ENCODE peak calls at places on chromosomes 6 and 20, in five cellular contexts. J is IMR-90, H is neuronal stem cell, O is mesenchymal stem cell, U is H1. G is an unnamed sample.

GRCh38 chr6:37418727-37419126 is 14.3 kb upstream of the CMTR1 start:
- DNase-seq in H (no peak), J (no peak), O (no peak), U (no peak), G (no peak)

GRCh38 chr20:21395666-21396044 is 1.7 kb downstream of the NKX2-4 start:
- DNase-seq in O (peak; percentile 23), J (no peak), U (no peak), H (no peak), G (peak; percentile 46)

GRCh38 chr6:166627875-166628849 is 1.1 kb upstream of the RPS6KA2 start:
- DNase-seq in U (no peak), O (peak; percentile 77), J (peak; percentile 55), H (peak; percentile 85), G (peak; percentile 75)

GRCh38 chr6:107794771-107795170 is 29.3 kb downstream of the SCML4 start:
- DNase-seq in O (no peak), H (no peak), U (no peak), J (no peak), G (no peak)

GRCh38 chr6:52724041-52724405 is 39.3 kb downstream of the GSTA2 start:
- DNase-seq in U (no peak), O (no peak), J (peak; percentile 56), H (no peak), G (no peak)

GRCh38 chr6:34792605-34793500 is 970 bp downstream of the BLTP3A start:
- DNase-seq in O (peak; percentile 80), H (peak; percentile 17), U (no peak), J (peak; percentile 55), G (peak; percentile 71)

GRCh38 chr6:127690588-127690987 is 113.6 kb downstream of the C6orf58 start:
- DNase-seq in O (no peak), H (no peak), U (no peak), J (no peak), G (no peak)

GRCh38 chr6:77883849-77884248 is 231.0 kb downstream of the MEI4 start:
- DNase-seq in H (no peak), J (no peak), U (no peak), O (no peak), G (no peak)

GRCh38 chr6:104118274-104118673 is 741.4 kb downstream of the HACE1 start:
- DNase-seq in O (peak; percentile 85), U (no peak), H (no peak), J (no peak), G (peak; percentile 25)

GRCh38 chr20:46118481-46119020 is 437 bp downstream of the CD40 start:
- DNase-seq in U (no peak), O (peak; percentile 5), J (no peak), H (no peak), G (peak; percentile 59)

GRCh38 chr6:90463359-90463758 is 123.5 kb downstream of the MAP3K7 start:
- DNase-seq in J (no peak), O (no peak), U (no peak), H (no peak), G (no peak)

GRCh38 chr6:48111575-48111974 is 578 bp upstream of the PTCHD4 start:
- DNase-seq in J (peak; percentile 15), H (no peak), U (no peak), O (peak; percentile 47), G (peak; percentile 19)

GRCh38 chr6:113120577-113121285 is 736.4 kb upstream of the MARCKS start:
- DNase-seq in H (no peak), J (peak; percentile 93), O (peak; percentile 94), U (no peak), G (peak; percentile 78)

GRCh38 chr6:75493400-75494064 is at the start of gene FILIP1:
- DNase-seq in J (peak; percentile 56), O (peak; percentile 79), H (no peak), U (no peak), G (peak; percentile 31)

GRCh38 chr6:144844596-144844995 is 559.5 kb downstream of the UTRN start:
- DNase-seq in J (no peak), U (no peak), O (no peak), H (no peak), G (no peak)

GRCh38 chr20:48463916-48464315 is 363.9 kb downstream of the PREX1 start:
- DNase-seq in H (no peak), J (peak; percentile 63), O (peak; percentile 47), U (no peak), G (peak; percentile 39)

GRCh38 chr20:43457640-43458421 is at the start of gene SRSF6:
- DNase-seq in J (peak; percentile 87), O (peak; percentile 94), U (peak; percentile 47), H (peak; percentile 92), G (peak; percentile 93)

GRCh38 chr20:43458422-43458924 is 777 bp downstream of the SRSF6 start:
- DNase-seq in U (no peak), O (peak; percentile 26), J (peak; percentile 21), H (peak; percentile 8), G (peak; percentile 22)

GRCh38 chr20:43460172-43460829 is 2.6 kb downstream of the SRSF6 start:
- DNase-seq in O (no peak), U (no peak), J (no peak), H (no peak), G (no peak)

GRCh38 chr20:43459022-43459942 is 1.6 kb downstream of the SRSF6 start:
- DNase-seq in U (no peak), H (peak; percentile 14), J (peak; percentile 20), O (peak; percentile 28), G (peak; percentile 40)

DNA sequence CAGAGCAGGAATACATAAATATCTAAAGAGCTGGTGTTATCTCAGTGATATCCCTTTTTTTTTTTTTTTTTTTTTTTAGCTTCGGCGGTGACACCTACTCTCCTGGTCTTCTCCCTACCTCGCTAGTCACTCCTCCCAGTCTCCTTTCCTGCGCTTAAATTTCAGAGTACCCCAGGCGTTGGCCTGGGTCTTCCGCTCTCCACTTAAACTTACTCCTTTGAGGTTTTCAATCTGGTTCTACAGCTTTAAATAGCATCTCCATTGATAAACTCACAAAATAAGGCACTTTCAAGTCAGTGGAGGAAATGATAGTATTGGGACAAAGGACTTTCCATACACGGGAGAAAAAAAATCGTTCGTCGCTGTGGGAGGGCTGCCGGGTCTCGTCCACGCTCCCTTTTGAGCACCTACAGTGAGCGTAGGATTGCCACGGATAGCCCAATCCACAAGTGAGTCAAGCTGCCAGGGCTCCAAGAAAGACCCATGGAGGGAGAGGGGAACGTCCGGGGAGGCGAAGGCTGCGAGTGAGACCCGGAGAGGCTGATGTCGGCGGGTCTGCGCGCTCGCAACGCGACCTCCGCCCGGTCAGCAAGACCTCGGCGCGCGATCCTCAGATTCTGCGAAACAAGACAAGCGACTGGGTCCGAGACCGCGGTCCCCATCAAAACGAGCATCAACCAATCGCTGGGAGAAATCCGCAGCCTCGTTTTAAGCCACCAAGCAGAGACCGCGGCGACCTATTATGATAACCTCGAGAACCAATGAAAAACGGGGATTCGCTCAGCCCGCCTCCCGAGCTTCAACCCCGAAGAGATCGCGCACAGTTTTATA is 672 bp upstream of the SRSF6 start:
- DNase-seq in U (peak; percentile 86), J (peak; percentile 93), O (peak; percentile 96), H (peak; percentile 91), G (peak; percentile 98)
- H3K18ac ChIP-seq in U (peak overlapping the region; percentile 80), J (no peak overlapping the region), O (peak overlapping the region; percentile 13), H (peak overlapping the region; percentile 96), G (peak overlapping the region; percentile 43)

GRCh38 chr6:71206086-71206485 is 82.5 kb upstream of the OGFRL1 start:
- DNase-seq in O (no peak), U (no peak), J (no peak), H (no peak), G (no peak)
- H3K4me3 ChIP-seq in O (no peak overlapping the region), U (no peak overlapping the region), J (no peak overlapping the region), H (no peak overlapping the region), G (no peak overlapping the region)

DNA sequence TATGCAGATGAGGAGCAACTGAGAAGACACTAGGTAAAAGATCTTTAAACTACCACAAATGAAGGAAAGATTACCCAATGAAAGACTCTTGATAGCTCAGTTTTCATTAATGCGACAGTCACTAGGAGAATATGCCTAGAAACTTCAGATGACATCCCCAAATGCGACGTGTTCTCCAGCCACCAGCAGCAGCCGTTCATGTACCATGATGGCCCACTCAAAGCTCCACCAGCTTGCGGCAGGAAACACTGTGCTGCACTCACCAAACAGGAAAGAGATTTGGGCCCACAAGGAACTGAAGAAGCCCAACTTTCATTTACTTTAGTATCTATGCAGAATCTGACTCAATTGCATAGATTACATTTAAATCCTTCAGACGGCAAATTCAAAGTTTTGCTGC is 7.5 kb downstream of the DIDO1 start:
- DNase-seq in U (no peak), H (no peak), J (no peak), O (no peak), G (no peak)
- H3K18ac ChIP-seq in U (peak overlapping the region; percentile 10), H (no peak overlapping the region), J (no peak overlapping the region), O (no peak overlapping the region), G (no peak overlapping the region)

DNA sequence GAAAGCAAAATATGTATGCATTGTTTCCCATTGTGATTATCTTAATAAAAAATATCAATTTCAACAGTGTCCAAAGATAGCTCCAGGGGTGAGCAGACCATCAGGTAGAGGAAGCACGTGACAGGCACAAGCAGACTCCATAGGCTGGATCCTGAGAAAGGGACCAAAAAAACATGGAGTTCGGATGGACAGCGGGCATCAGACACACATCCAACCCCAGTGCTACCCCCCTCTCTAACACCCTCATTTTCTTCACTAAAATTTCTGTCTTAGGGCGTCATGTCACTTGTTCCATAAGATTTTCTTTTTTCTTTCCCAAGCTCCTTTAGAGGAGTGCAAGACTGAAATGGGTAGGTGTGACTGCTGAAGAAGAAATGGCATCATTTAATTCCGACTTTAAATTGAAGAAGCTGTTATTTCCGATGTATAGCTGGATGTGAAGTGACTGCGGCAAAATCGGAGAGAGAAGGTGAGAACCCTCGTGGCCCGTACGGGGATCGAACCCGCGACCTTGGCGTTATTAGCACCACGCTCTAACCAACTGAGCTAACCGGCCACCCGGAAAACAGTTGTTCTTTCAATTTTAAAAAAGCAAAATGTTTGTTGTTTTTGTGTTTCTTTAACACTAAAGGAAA is 10.3 kb upstream of the PRSS16 start:
- DNase-seq in U (no peak), H (no peak), O (peak; percentile 56), J (peak; percentile 77), G (peak; percentile 92)
- H3K4me3 ChIP-seq in U (peak overlapping the region; percentile 75), H (no peak overlapping the region), O (peak overlapping the region; percentile 68), J (no peak overlapping the region), G (no peak overlapping the region)

GRCh38 chr6:1231941-1232340 is 80.0 kb upstream of the FOXQ1 start:
- DNase-seq in U (no peak), O (no peak), J (no peak), H (no peak), G (no peak)
- H3K18ac ChIP-seq in U (no peak overlapping the region), O (no peak overlapping the region), J (no peak overlapping the region), H (no peak overlapping the region), G (no peak overlapping the region)

G was measured in mesendoderm.